ENCODE peak calls at places on chromosomes 1 and 21, in five cellular contexts. W is sigmoid colon, M is adrenal gland, X is H1, J is GM12878. V is an unnamed sample. For H3K27me3, the result is how much of the 10 kb centered on the place peaks cover.

GRCh38 chr1:33206340-33206739 is 24.5 kb upstream of the TRIM62 start:
- DNase-seq in W (no peak), M (no peak), X (no peak), J (no peak), V (no peak)

GRCh38 chr1:78303620-78304019 is 187.2 kb upstream of the PTGFR start:
- DNase-seq in W (peak), M (no peak), X (no peak), J (no peak), V (no peak)

GRCh38 chr1:94385354-94385947 is 32.7 kb upstream of the ABCD3 start:
- DNase-seq in W (no peak), M (no peak), X (no peak), J (no peak), V (no peak)

GRCh38 chr21:42463861-42464515 is 32.0 kb downstream of the RSPH1 start:
- DNase-seq in W (no peak), M (peak), X (peak), J (no peak), V (no peak)

GRCh38 chr1:92480813-92481597 is 5.7 kb downstream of the GFI1 start:
- DNase-seq in W (no peak), M (no peak), X (peak), J (no peak), V (peak)

GRCh38 chr1:169868978-169869377 is 24.7 kb downstream of the SCYL3 start:
- DNase-seq in W (no peak), M (no peak), X (no peak), J (no peak), V (no peak)

GRCh38 chr1:32521165-32521564 is 18.1 kb upstream of the ZBTB8A start:
- DNase-seq in W (no peak), M (no peak), X (no peak), J (no peak), V (no peak)

GRCh38 chr1:111593403-111594127 is 26.0 kb upstream of the RAP1A start:
- DNase-seq in W (no peak), M (no peak), X (no peak), J (no peak), V (no peak)

GRCh38 chr1:155077758-155078495 is 710 bp upstream of the EFNA3 start:
- DNase-seq in W (peak), M (no peak), X (no peak), J (no peak), V (no peak)

GRCh38 chr1:27550510-27551169 is 53.3 kb downstream of the AHDC1 start:
- DNase-seq in W (no peak), M (no peak), X (no peak), J (no peak), V (no peak)

GRCh38 chr1:2786329-2787162 is 14.9 kb downstream of the TTC34 start:
- DNase-seq in W (peak), M (no peak), X (peak), J (no peak), V (peak)

GRCh38 chr1:65795311-65795710 is 2.6 kb downstream of the PDE4B start:
- DNase-seq in W (no peak), M (no peak), X (no peak), J (no peak), V (no peak)

GRCh38 chr1:163673076-163673475 is 351.3 kb downstream of the NUF2 start:
- DNase-seq in W (no peak), M (no peak), X (no peak), J (no peak), V (no peak)

GRCh38 chr1:217620814-217621213 is 10.1 kb downstream of the GPATCH2 start:
- DNase-seq in W (no peak), M (no peak), X (no peak), J (peak), V (no peak)

GRCh38 chr1:47972864-47973437 is 24.2 kb downstream of the TRABD2B start:
- DNase-seq in W (no peak), M (peak), X (no peak), J (no peak), V (no peak)

GRCh38 chr1:117026361-117026760 is 24.8 kb downstream of the CD101 start:
- DNase-seq in W (no peak), M (no peak), X (no peak), J (no peak), V (no peak)

GRCh38 chr21:37916795-37917142 is 512 bp upstream of the KCNJ6 start:
- DNase-seq in W (no peak), M (no peak), X (peak), J (no peak), V (no peak)

GRCh38 chr1:7948950-7949349 is 8.3 kb upstream of the TNFRSF9 start:
- DNase-seq in W (no peak), M (no peak), X (no peak), J (no peak), V (no peak)

GRCh38 chr1:153246825-153247224 is 12.7 kb upstream of the LORICRIN start:
- DNase-seq in W (no peak), M (no peak), X (no peak), J (no peak), V (no peak)

GRCh38 chr1:99594205-99594604 is 51.7 kb upstream of the PALMD start:
- DNase-seq in W (no peak), M (no peak), X (no peak), J (no peak), V (no peak)

DNA sequence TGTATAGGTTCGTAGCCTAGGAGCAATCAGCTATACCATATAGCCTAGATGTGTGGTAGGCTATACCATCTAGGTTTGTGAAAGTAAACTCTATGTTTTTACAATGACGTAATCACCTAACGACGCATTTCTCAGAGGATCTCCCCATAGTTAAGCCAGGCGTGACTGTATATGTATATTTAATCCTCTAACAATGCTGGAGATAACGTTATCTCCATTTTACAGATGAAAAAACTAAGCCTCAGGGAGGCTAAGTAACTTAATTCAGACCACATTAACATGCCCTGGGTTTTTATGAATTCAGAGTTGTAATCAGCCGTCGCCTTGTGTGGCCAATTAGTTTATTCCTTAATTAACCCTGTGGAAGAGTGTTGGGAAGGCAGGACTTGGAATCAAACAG is 107.7 kb upstream of the PLXNA2 start:
- DNase-seq in W (no peak), M (no peak), X (no peak), J (no peak), V (no peak)
- TF ChIP-seq POLR2A in W (no peak), M (no peak), X (no peak), J (no peak), V (no peak)

GRCh38 chr1:243712890-243713425 is 137.1 kb downstream of the AKT3 start:
- DNase-seq in W (no peak), M (no peak), X (no peak), J (no peak), V (no peak)
- TF ChIP-seq CTCF in W (no peak), M (peak), X (peak), J (no peak), V (no peak)

GRCh38 chr1:13513063-13513884 is 529 bp downstream of the LRRC38 start:
- DNase-seq in W (no peak), M (no peak), X (peak), J (no peak), V (no peak)
- H3K27me3 ChIP-seq in W (under half), M (under half), X (half or more), J (under half), V (under half)

GRCh38 chr21:43944757-43945156 is 67.4 kb upstream of the TRAPPC10 start:
- DNase-seq in W (no peak), M (no peak), X (no peak), J (no peak), V (no peak)

GRCh38 chr21:43943512-43944110 is 68.5 kb upstream of the TRAPPC10 start:
- DNase-seq in W (no peak), M (no peak), X (no peak), J (no peak), V (no peak)

GRCh38 chr21:43942621-43943020 is 69.5 kb upstream of the TRAPPC10 start:
- DNase-seq in W (no peak), M (no peak), X (no peak), J (no peak), V (no peak)

GRCh38 chr21:43942201-43942600 is 69.9 kb upstream of the TRAPPC10 start:
- DNase-seq in W (no peak), M (no peak), X (no peak), J (no peak), V (no peak)

DNA sequence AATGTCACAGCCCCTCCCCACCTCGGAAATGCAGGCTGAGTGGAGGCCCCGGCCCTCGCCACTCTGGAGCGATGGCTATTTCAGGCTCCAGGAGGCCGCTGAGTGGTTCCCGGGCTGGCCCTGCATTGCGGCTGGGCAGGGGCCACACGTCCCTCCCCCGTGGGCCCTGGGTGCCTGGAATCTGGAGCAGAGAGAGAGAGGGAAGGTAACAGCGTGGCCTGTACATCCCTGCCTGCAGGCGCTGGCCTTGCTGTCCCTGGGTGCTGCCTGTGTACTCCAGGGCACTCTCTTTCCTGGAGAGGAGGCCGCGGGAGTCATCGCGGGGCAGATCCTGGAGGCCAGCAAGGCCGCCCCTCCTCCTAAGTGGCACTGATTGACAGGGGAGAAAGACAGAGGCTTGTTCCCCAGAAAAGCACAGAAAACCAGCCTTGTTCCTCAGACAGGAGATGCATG is 67.9 kb upstream of the TRAPPC10 start:
- DNase-seq in W (no peak), M (no peak), X (no peak), J (no peak), V (peak)
- TF ChIP-seq POLR2A in W (no peak), M (no peak), X (no peak), J (no peak), V (no peak)

DNA sequence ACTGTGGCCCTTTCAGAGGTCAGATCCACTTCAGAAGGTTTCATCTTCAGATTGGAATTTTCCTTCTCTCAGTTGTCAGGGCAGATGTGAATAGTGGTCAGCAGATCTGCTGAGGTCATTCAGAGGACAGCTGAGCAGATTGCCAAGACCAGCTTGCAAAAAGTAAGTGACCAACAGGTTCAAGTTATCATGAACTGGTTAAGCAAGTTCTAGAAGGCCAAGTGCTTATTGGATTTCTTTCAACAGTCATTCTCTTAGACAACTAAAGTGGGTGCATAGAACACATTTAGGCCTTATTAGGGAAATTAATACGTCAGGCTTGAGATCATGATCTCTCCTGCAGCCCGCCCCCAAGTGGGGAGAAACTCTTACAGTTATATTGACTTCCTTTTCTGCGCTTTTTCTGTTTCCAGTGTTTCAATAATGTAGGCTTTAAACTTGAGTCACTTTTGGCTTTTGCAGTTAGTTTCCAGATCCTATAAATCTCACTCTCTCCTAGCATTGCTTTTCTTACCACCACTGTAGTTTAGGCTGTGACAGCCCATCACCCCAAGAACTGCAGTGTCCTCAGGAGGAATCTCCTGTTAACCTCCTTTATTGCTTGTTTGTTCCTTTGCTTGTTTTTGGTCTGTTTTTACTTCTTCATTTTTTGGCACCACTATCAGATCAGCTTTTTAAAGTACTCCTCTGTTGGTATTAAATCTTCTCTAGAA is 96.4 kb downstream of the C1orf21 start:
- DNase-seq in W (peak), M (peak), X (no peak), J (no peak), V (peak)
- TF ChIP-seq CTCF in W (no peak), M (peak), X (no peak), J (no peak), V (peak)

DNA sequence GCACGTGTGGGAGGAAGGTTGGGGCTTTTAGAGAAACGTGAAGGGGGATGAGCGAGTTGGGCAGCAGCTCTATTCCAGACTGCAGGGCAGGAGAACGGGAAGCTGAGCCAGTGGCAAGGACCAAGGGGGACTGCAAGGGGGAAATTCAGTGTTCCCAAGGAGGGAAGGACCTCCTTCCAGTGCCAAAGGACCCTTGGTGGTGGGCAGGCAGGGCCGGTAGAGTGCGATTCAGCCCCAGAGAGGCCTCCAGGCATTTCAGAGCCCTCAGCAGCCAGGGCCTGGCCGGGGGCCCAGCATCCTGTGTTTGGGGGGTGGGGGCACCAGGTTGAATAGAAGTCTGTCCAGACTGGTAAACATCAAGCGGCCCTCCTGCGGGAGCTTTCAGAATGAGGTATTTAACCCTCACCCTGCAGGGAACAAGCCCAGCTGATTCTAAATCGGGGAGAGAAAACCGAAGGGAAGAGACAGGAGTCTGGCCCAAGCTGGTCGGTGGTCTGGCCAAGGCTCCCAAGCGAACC is 2.3 kb downstream of the COL9A2 start:
- DNase-seq in W (no peak), M (no peak), X (no peak), J (no peak), V (no peak)
- H3K27me3 ChIP-seq in W (under half), M (under half), X (under half), J (under half), V (under half)

DNA sequence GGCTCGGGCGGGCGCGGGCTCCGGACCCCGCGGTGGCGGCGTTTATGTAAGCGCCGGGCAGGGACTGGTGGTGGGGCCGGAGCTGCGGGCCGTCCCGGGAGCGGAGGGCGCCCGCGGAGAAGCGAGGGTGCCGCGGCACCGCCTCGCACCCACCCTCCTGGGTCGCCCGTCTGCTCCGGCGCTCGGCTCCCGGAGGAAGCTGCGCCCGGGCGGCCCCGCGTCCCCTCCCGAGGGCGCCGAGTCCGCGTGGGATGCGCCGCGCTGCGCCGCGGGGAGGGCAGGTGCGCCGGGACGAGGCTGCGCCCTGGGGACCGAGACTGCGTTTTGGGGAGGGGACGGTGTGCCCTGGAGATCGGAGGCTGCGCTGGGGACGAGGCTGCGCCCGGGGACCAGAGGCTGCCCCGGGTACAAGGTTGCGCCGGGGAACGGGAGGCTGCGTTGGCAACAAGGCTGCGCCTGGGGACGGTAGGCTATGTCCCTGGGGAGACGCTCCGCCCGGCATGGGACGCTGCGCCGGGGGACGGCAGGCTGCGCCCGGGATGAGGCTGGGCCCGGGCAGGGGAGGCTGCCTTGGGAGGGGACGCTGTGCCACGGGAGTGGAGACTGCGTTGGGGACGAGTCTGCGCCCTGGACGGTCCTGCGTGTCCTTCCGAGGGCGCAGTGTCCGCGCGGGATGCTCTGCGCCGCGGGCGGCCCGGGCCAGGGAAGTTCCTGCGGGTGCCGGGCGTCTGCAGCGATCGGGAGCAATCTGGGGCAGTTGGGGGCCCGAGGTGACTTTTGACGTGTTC is 632 bp downstream of the ADARB1 start:
- DNase-seq in W (peak), M (no peak), X (peak), J (no peak), V (peak)
- TF ChIP-seq POLR2A in W (no peak), M (no peak), X (no peak), J (no peak), V (no peak)

DNA sequence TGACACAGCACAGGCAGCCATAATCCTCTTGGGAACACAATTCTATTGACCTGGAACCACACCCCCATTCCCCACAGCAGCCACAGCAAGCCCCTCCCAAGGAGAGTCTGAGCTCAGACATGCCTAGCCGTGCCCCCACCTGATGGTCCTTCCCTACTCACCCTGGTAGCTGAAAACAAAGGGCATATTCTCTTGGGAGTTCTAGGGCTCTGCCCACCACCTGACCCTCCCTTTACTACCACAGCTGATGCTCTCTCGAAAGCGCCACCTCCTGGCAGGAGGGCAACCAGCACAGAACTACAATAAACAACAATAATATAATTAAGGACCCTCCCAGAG is 184.8 kb upstream of the COA6 start:
- DNase-seq in W (no peak), M (no peak), X (peak), J (peak), V (no peak)
- TF ChIP-seq CTCF in W (no peak), M (no peak), X (peak), J (peak), V (no peak)

GRCh38 chr1:36576677-36577076 is 94.0 kb upstream of the CSF3R start:
- DNase-seq in W (no peak), M (no peak), X (no peak), J (no peak), V (no peak)
- H3K27me3 ChIP-seq in W (under half), M (under half), X (under half), J (under half), V (under half)

DNA sequence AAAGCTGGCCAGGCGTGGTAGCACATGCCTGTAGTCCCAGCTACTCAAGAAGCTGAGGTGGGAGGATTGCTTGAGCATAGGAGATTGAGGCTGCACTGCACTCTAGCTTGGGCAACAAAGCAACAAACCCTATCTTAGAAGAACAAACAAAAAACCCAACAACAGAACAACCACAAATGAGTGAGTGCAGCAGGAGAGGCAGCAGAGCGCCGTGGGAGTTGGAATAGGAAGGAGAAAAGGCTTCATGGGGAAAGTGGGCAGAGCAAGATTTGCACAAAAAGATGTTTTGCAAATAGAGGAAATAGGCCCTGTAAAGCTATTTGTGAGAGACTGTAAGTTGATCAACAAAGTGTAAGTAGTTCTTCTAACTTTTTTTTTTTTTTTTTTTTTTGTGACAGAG is 19.6 kb downstream of the SMAP2 start:
- DNase-seq in W (no peak), M (no peak), X (no peak), J (no peak), V (no peak)
- TF ChIP-seq POLR2A in W (no peak), M (no peak), X (no peak), J (no peak), V (no peak)